ENCODE peak calls at places on chromosomes 4 and X, in six cellular contexts. H is astrocyte of the cerebellum; G is colonic mucosa; U is memory B cell; W is activated CD8-positive, alpha-beta memory T cell treated with anti-CD3 and anti-CD28 coated beads for 48 hours; S is T-helper 22 cell. T is an unnamed sample.

GRCh38 chr4:133594246-133595207 is 445.4 kb downstream of the PCDH10 start:
- DNase-seq in H (peak; percentile 40), G (no peak), U (no peak), W (no peak), S (no peak), T (peak; percentile 10)

GRCh38 chr4:20395160-20395773 is 143.6 kb downstream of the SLIT2 start:
- DNase-seq in H (no peak), G (peak; percentile 45), U (peak; percentile 11), W (no peak), S (no peak), T (no peak)

GRCh38 chr4:171846232-171846631 is 33.0 kb downstream of the GALNTL6 start:
- DNase-seq in H (peak; percentile 45), G (peak; percentile 52), U (no peak), W (no peak), S (no peak), T (no peak)

GRCh38 chr4:86031927-86032326 is 327.9 kb downstream of the MAPK10 start:
- DNase-seq in H (no peak), G (no peak), U (no peak), W (no peak), S (no peak), T (no peak)

GRCh38 chrX:13899607-13900006 is 82.7 kb upstream of the GPM6B start:
- DNase-seq in H (peak; percentile 84), G (no peak), U (no peak), W (no peak), S (no peak), T (peak; percentile 58)

GRCh38 chrX:99394450-99394849 is 1015.6 kb downstream of the PCDH19 start:
- DNase-seq in H (no peak), G (no peak), U (no peak), W (no peak), S (no peak), T (no peak)

GRCh38 chr4:26789208-26789607 is 71.4 kb upstream of the STIM2 start:
- DNase-seq in H (no peak), G (no peak), U (no peak), W (no peak), S (no peak), T (no peak)

GRCh38 chr4:155208258-155209054 is at the start of gene NPY2R:
- DNase-seq in H (no peak), G (no peak), U (no peak), W (no peak), S (no peak), T (no peak)

GRCh38 chr4:153275380-153276276 is 68.9 kb upstream of the MND1 start:
- DNase-seq in H (no peak), G (no peak), U (no peak), W (no peak), S (no peak), T (no peak)

GRCh38 chrX:7147431-7147977 is at the start of gene STS:
- DNase-seq in H (no peak), G (peak; percentile 49), U (no peak), W (peak; percentile 19), S (no peak), T (no peak)

GRCh38 chr4:912548-913279 is 19.4 kb downstream of the GAK start:
- DNase-seq in H (peak; percentile 27), G (peak; percentile 40), U (no peak), W (no peak), S (no peak), T (no peak)